ENCODE peak calls at places on chromosomes 5 and 9, in nine cellular contexts. One of them, this sample, is unnamed.

GRCh38 chr9:121786543-121786948 is 135.1 kb downstream of the DAB2IP start:
- DNase-seq in neural crest cell: no peak
- DNase-seq in mesothelial cell of epicardium: no peak
- DNase-seq in AG09309: no peak
- DNase-seq in K562: no peak
- DNase-seq in fibroblast of mammary gland: no peak
- DNase-seq in cardiac muscle cell: no peak
- DNase-seq in GM12865: no peak
- DNase-seq in sigmoid colon: no peak
- DNase-seq in this sample: no peak

GRCh38 chr9:93080406-93080805 is 15.6 kb upstream of the CARD19 start:
- DNase-seq in neural crest cell: no peak
- DNase-seq in mesothelial cell of epicardium: no peak
- DNase-seq in AG09309: no peak
- DNase-seq in K562: no peak
- DNase-seq in fibroblast of mammary gland: no peak
- DNase-seq in cardiac muscle cell: no peak
- DNase-seq in GM12865: no peak
- DNase-seq in sigmoid colon: peak; percentile 40
- DNase-seq in this sample: peak; percentile 53

GRCh38 chr9:86222667-86223066 is 36.8 kb downstream of the C9orf153 start:
- DNase-seq in neural crest cell: no peak
- DNase-seq in mesothelial cell of epicardium: no peak
- DNase-seq in AG09309: no peak
- DNase-seq in K562: no peak
- DNase-seq in fibroblast of mammary gland: no peak
- DNase-seq in cardiac muscle cell: no peak
- DNase-seq in GM12865: no peak
- DNase-seq in sigmoid colon: no peak
- DNase-seq in this sample: no peak

GRCh38 chr5:31743678-31744077 is 104.7 kb downstream of the PDZD2 start:
- DNase-seq in neural crest cell: no peak
- DNase-seq in mesothelial cell of epicardium: no peak
- DNase-seq in AG09309: no peak
- DNase-seq in K562: no peak
- DNase-seq in fibroblast of mammary gland: no peak
- DNase-seq in cardiac muscle cell: no peak
- DNase-seq in GM12865: no peak
- DNase-seq in sigmoid colon: no peak
- DNase-seq in this sample: no peak

GRCh38 chr5:166772770-166773169 is 1518.7 kb upstream of the WWC1 start:
- DNase-seq in neural crest cell: no peak
- DNase-seq in mesothelial cell of epicardium: no peak
- DNase-seq in AG09309: no peak
- DNase-seq in K562: no peak
- DNase-seq in fibroblast of mammary gland: peak; percentile 85
- DNase-seq in cardiac muscle cell: peak; percentile 88
- DNase-seq in GM12865: no peak
- DNase-seq in sigmoid colon: no peak
- DNase-seq in this sample: no peak

GRCh38 chr9:120689860-120690259 is 24.4 kb downstream of the MEGF9 start:
- DNase-seq in neural crest cell: no peak
- DNase-seq in mesothelial cell of epicardium: no peak
- DNase-seq in AG09309: no peak
- DNase-seq in K562: no peak
- DNase-seq in fibroblast of mammary gland: peak; percentile 56
- DNase-seq in cardiac muscle cell: peak; percentile 13
- DNase-seq in GM12865: no peak
- DNase-seq in sigmoid colon: no peak
- DNase-seq in this sample: no peak

GRCh38 chr9:385818-386398 is 171.2 kb downstream of the DOCK8 start:
- DNase-seq in neural crest cell: peak; percentile 58
- DNase-seq in mesothelial cell of epicardium: no peak
- DNase-seq in AG09309: peak; percentile 10
- DNase-seq in K562: peak; percentile 32
- DNase-seq in fibroblast of mammary gland: peak; percentile 63
- DNase-seq in cardiac muscle cell: peak; percentile 85
- DNase-seq in GM12865: peak; percentile 16
- DNase-seq in sigmoid colon: peak; percentile 69
- DNase-seq in this sample: no peak

GRCh38 chr5:108642170-108642906 is 105.4 kb upstream of the FER start:
- DNase-seq in neural crest cell: peak; percentile 63
- DNase-seq in mesothelial cell of epicardium: no peak
- DNase-seq in AG09309: peak; percentile 31
- DNase-seq in K562: peak; percentile 78
- DNase-seq in fibroblast of mammary gland: peak; percentile 73
- DNase-seq in cardiac muscle cell: peak; percentile 86
- DNase-seq in GM12865: peak; percentile 90
- DNase-seq in sigmoid colon: no peak
- DNase-seq in this sample: no peak

GRCh38 chr9:80012557-80013330 is 441.0 kb downstream of the TLE4 start:
- DNase-seq in neural crest cell: no peak
- DNase-seq in mesothelial cell of epicardium: no peak
- DNase-seq in AG09309: no peak
- DNase-seq in K562: no peak
- DNase-seq in fibroblast of mammary gland: no peak
- DNase-seq in cardiac muscle cell: no peak
- DNase-seq in GM12865: no peak
- DNase-seq in sigmoid colon: no peak
- DNase-seq in this sample: no peak

GRCh38 chr5:159208508-159209437 is 580 bp downstream of the RNF145 start:
- DNase-seq in neural crest cell: peak; percentile 35
- DNase-seq in mesothelial cell of epicardium: no peak
- DNase-seq in AG09309: no peak
- DNase-seq in K562: peak; percentile 46
- DNase-seq in fibroblast of mammary gland: no peak
- DNase-seq in cardiac muscle cell: peak; percentile 49
- DNase-seq in GM12865: peak; percentile 38
- DNase-seq in sigmoid colon: peak; percentile 70
- DNase-seq in this sample: no peak
- TF ChIP-seq CTCF in neural crest cell: no peak
- TF ChIP-seq CTCF in mesothelial cell of epicardium: no peak
- TF ChIP-seq CTCF in AG09309: no peak
- TF ChIP-seq CTCF in K562: no peak
- TF ChIP-seq CTCF in fibroblast of mammary gland: no peak
- TF ChIP-seq CTCF in cardiac muscle cell: no peak
- TF ChIP-seq CTCF in GM12865: no peak
- TF ChIP-seq CTCF in sigmoid colon: no peak
- TF ChIP-seq CTCF in this sample: peak; percentile 1

GRCh38 chr5:132807163-132807838 is 5.8 kb upstream of the SOWAHA start:
- DNase-seq in neural crest cell: peak; percentile 48
- DNase-seq in mesothelial cell of epicardium: no peak
- DNase-seq in AG09309: no peak
- DNase-seq in K562: peak; percentile 60
- DNase-seq in fibroblast of mammary gland: no peak
- DNase-seq in cardiac muscle cell: no peak
- DNase-seq in GM12865: peak; percentile 36
- DNase-seq in sigmoid colon: peak; percentile 13
- DNase-seq in this sample: no peak
- TF ChIP-seq CTCF in neural crest cell: peak; percentile 51
- TF ChIP-seq CTCF in mesothelial cell of epicardium: no peak
- TF ChIP-seq CTCF in AG09309: no peak
- TF ChIP-seq CTCF in K562: peak; percentile 61
- TF ChIP-seq CTCF in fibroblast of mammary gland: no peak
- TF ChIP-seq CTCF in cardiac muscle cell: peak; percentile 23
- TF ChIP-seq CTCF in GM12865: peak; percentile 21
- TF ChIP-seq CTCF in sigmoid colon: no peak
- TF ChIP-seq CTCF in this sample: peak; percentile 18

DNA sequence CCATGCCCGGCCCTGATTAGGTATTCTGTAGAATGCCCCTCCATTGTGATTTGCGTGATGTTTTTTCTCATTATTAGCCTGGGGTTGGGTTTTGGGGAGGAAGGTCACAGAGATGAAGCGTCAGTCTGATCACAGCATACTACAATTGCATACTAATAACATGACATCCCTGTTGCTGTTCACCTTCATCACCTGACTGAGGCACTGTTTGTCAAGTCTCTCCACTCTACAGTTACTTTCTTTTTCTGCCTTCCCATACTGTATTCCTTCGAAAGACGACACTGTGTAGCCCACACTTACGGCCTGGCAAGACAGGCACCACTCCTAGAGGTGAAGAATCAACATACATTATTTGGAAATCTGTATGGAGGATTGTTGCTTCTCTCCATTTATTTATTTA is 5.5 kb downstream of the ZNF354C start:
- DNase-seq in neural crest cell: no peak
- DNase-seq in mesothelial cell of epicardium: no peak
- DNase-seq in AG09309: no peak
- DNase-seq in K562: no peak
- DNase-seq in fibroblast of mammary gland: no peak
- DNase-seq in cardiac muscle cell: no peak
- DNase-seq in GM12865: no peak
- DNase-seq in sigmoid colon: no peak
- DNase-seq in this sample: no peak
- TF ChIP-seq CTCF in neural crest cell: no peak
- TF ChIP-seq CTCF in mesothelial cell of epicardium: no peak
- TF ChIP-seq CTCF in AG09309: no peak
- TF ChIP-seq CTCF in K562: peak; percentile 19
- TF ChIP-seq CTCF in fibroblast of mammary gland: no peak
- TF ChIP-seq CTCF in cardiac muscle cell: no peak
- TF ChIP-seq CTCF in GM12865: no peak
- TF ChIP-seq CTCF in sigmoid colon: no peak
- TF ChIP-seq CTCF in this sample: no peak

DNA sequence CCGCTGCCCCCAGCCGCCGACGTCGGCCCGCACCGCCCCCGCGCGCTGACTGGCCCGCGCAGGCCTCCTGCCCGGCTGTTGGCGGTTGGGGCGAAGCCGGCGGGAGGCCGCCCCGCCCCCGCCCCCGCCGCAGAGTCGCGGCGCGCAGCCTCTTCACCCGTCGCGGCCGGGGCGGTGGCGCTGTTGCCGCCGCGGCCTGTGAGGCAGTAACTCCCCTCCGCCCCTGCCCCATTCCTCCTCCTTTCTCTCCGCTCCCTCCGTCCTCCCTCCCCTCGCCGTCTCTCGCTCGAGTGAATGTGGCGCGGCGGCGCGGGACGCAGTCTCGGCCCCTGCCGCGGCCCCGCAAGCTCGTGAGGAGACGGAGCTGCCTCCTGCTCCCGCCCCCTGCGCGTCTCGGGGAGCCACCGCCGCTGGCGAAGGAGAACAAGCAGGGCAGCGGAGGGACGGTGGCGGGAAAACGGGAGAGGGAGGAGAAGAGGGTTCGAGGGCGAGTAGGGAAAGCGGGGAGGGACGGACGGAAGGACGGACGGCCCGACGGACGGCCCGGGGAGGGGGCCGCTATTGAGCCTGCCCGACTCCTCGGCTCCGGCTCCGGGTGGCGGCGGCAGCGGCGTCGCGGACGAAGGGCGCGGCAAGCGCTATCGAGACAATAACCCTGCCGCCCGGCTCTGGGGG is 637 bp upstream of the ERBIN start:
- DNase-seq in neural crest cell: peak; percentile 76
- DNase-seq in mesothelial cell of epicardium: peak; percentile 84
- DNase-seq in AG09309: peak; percentile 60
- DNase-seq in K562: peak; percentile 89
- DNase-seq in fibroblast of mammary gland: peak; percentile 72
- DNase-seq in cardiac muscle cell: peak; percentile 94
- DNase-seq in GM12865: peak; percentile 92
- DNase-seq in sigmoid colon: peak; percentile 89
- DNase-seq in this sample: peak; percentile 95
- TF ChIP-seq CTCF in neural crest cell: peak; percentile 59
- TF ChIP-seq CTCF in mesothelial cell of epicardium: no peak
- TF ChIP-seq CTCF in AG09309: peak; percentile 20
- TF ChIP-seq CTCF in K562: peak; percentile 62
- TF ChIP-seq CTCF in fibroblast of mammary gland: no peak
- TF ChIP-seq CTCF in cardiac muscle cell: peak; percentile 33
- TF ChIP-seq CTCF in GM12865: peak; percentile 39
- TF ChIP-seq CTCF in sigmoid colon: no peak
- TF ChIP-seq CTCF in this sample: peak; percentile 69

GRCh38 chr5:138287252-138287651 is 12.8 kb upstream of the GFRA3 start:
- DNase-seq in neural crest cell: no peak
- DNase-seq in mesothelial cell of epicardium: no peak
- DNase-seq in AG09309: no peak
- DNase-seq in K562: no peak
- DNase-seq in fibroblast of mammary gland: no peak
- DNase-seq in cardiac muscle cell: no peak
- DNase-seq in GM12865: no peak
- DNase-seq in sigmoid colon: no peak
- DNase-seq in this sample: no peak

GRCh38 chr5:138280915-138281314 is 6.5 kb upstream of the GFRA3 start:
- DNase-seq in neural crest cell: no peak
- DNase-seq in mesothelial cell of epicardium: no peak
- DNase-seq in AG09309: no peak
- DNase-seq in K562: no peak
- DNase-seq in fibroblast of mammary gland: no peak
- DNase-seq in cardiac muscle cell: no peak
- DNase-seq in GM12865: no peak
- DNase-seq in sigmoid colon: no peak
- DNase-seq in this sample: no peak

DNA sequence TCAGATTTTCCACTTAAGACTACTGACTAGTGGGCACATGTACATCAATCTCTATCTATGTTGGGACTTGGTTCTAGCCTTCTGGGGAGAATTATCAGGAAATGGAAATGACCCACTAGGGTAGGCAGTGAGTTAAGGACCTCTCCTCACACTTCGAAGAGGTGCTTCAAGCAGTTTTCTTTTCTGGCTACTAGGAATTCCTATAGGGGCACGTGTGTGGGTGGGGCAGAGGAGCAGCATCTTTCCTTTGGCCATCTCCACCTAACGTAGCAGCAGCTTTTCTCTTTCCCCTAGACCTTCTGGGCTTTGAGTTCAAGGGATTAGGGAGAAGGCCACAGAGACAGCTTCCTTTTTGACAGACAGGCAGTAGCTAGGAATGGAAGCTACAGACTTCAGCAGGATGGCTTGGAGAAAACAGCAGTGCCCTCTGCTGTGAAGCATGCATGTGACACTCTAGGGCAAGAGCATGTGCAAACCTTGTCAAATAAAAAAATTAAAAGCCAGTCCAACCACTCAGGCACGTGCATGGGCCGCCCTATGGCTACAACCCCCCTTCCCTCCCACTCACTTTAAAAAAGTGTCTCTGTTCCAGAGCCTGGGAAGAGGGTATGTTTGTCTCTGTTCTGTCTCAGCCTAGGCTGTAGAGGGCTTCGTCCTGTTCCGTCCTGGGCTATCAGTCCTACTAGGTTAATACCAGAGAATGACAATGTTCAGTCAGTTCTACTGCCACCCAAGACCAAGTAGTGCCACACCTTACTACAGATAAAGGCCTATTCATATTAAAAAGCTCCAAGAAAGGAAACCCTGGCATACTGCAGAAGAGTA is 8.7 kb upstream of the GFRA3 start:
- DNase-seq in neural crest cell: peak; percentile 23
- DNase-seq in mesothelial cell of epicardium: peak; percentile 21
- DNase-seq in AG09309: peak; percentile 24
- DNase-seq in K562: peak; percentile 42
- DNase-seq in fibroblast of mammary gland: peak; percentile 60
- DNase-seq in cardiac muscle cell: peak; percentile 83
- DNase-seq in GM12865: peak; percentile 34
- DNase-seq in sigmoid colon: peak; percentile 63
- DNase-seq in this sample: no peak
- TF ChIP-seq CTCF in neural crest cell: peak; percentile 74
- TF ChIP-seq CTCF in mesothelial cell of epicardium: peak; percentile 23
- TF ChIP-seq CTCF in AG09309: peak; percentile 73
- TF ChIP-seq CTCF in K562: peak; percentile 82
- TF ChIP-seq CTCF in fibroblast of mammary gland: peak; percentile 49
- TF ChIP-seq CTCF in cardiac muscle cell: peak; percentile 78
- TF ChIP-seq CTCF in GM12865: peak; percentile 31
- TF ChIP-seq CTCF in sigmoid colon: no peak
- TF ChIP-seq CTCF in this sample: peak; percentile 81

This sample was measured in chondrocyte.